ENCODE peak calls at places on chromosomes 11 and 22, in ten cellular contexts. L is psoas muscle; Q is body of pancreas; E is heart right ventricle; O is pancreas; A is brain microvascular endothelial cell; W is thoracic aorta; K is kidney epithelial cell; B is tibial nerve; M is effector memory CD4-positive, alpha-beta T cell. S is an unnamed sample.

GRCh38 chr22:24216541-24217209 is 28.2 kb downstream of the GGT5 start:
- DNase-seq in L (no peak), Q (no peak), E (no peak), O (no peak), A (no peak), W (no peak), K (no peak), B (no peak), M (no peak), S (no peak)

GRCh38 chr11:56543157-56543556 is at the start of gene OR5M11:
- DNase-seq in L (no peak), Q (no peak), E (no peak), O (no peak), A (no peak), W (no peak), K (no peak), B (no peak), M (no peak), S (no peak)

GRCh38 chr11:70127653-70128434 is 49.7 kb downstream of the ANO1 start:
- DNase-seq in L (no peak), Q (no peak), E (no peak), O (no peak), A (peak; percentile 21), W (no peak), K (no peak), B (no peak), M (no peak), S (no peak)

GRCh38 chr11:44446341-44446712 is 119.1 kb upstream of the CD82 start:
- DNase-seq in L (no peak), Q (no peak), E (no peak), O (no peak), A (no peak), W (no peak), K (no peak), B (no peak), M (no peak), S (no peak)

GRCh38 chr11:12286606-12287005 is 90.8 kb upstream of the PARVA start:
- DNase-seq in L (no peak), Q (no peak), E (no peak), O (no peak), A (no peak), W (no peak), K (no peak), B (no peak), M (no peak), S (no peak)

GRCh38 chr22:41177626-41178424 is 27.3 kb upstream of the L3MBTL2 start:
- DNase-seq in L (peak; percentile 23), Q (no peak), E (no peak), O (no peak), A (no peak), W (no peak), K (no peak), B (no peak), M (no peak), S (no peak)

GRCh38 chr11:112113539-112114457 is 27.1 kb downstream of the SDHD start:
- DNase-seq in L (no peak), Q (no peak), E (no peak), O (no peak), A (peak; percentile 31), W (no peak), K (peak; percentile 21), B (no peak), M (no peak), S (no peak)

GRCh38 chr22:25960375-25960774 is 208.9 kb upstream of the SEZ6L start:
- DNase-seq in L (no peak), Q (no peak), E (no peak), O (no peak), A (no peak), W (no peak), K (no peak), B (no peak), M (no peak), S (no peak)

GRCh38 chr22:21927174-21927823 is 25.3 kb downstream of the PPM1F start:
- DNase-seq in L (no peak), Q (no peak), E (no peak), O (no peak), A (no peak), W (no peak), K (no peak), B (no peak), M (no peak), S (no peak)

GRCh38 chr11:116517077-116517476 is 255.7 kb downstream of the BUD13 start:
- DNase-seq in L (no peak), Q (no peak), E (no peak), O (no peak), A (no peak), W (no peak), K (no peak), B (no peak), M (no peak), S (no peak)

GRCh38 chr11:5178046-5178837 is 22.2 kb downstream of the OR51V1 start:
- DNase-seq in L (no peak), Q (no peak), E (no peak), O (no peak), A (no peak), W (no peak), K (no peak), B (no peak), M (no peak), S (no peak)

GRCh38 chr22:49291169-49291568 is 536.5 kb downstream of the BRD1 start:
- DNase-seq in L (no peak), Q (no peak), E (no peak), O (no peak), A (no peak), W (no peak), K (no peak), B (no peak), M (no peak), S (no peak)

GRCh38 chr22:44031111-44031963 is 7.2 kb downstream of the PARVB start:
- DNase-seq in L (no peak), Q (no peak), E (no peak), O (no peak), A (no peak), W (no peak), K (no peak), B (no peak), M (no peak), S (no peak)

GRCh38 chr11:125874556-125875124 is 12.8 kb upstream of the HYLS1 start:
- DNase-seq in L (no peak), Q (peak; percentile 58), E (no peak), O (peak; percentile 58), A (peak; percentile 71), W (no peak), K (no peak), B (no peak), M (no peak), S (no peak)

GRCh38 chr11:63937713-63938480 is 905 bp upstream of the NAA40 start:
- DNase-seq in L (no peak), Q (peak; percentile 35), E (no peak), O (no peak), A (no peak), W (no peak), K (no peak), B (no peak), M (no peak), S (no peak)

GRCh38 chr11:93773601-93774200 is 10.4 kb upstream of the MED17 start:
- DNase-seq in L (no peak), Q (no peak), E (no peak), O (no peak), A (no peak), W (no peak), K (no peak), B (no peak), M (no peak), S (no peak)

GRCh38 chr11:93772123-93772522 is 12.0 kb upstream of the MED17 start:
- DNase-seq in L (no peak), Q (no peak), E (no peak), O (no peak), A (no peak), W (no peak), K (no peak), B (no peak), M (no peak), S (no peak)

GRCh38 chr11:93775289-93775688 is 8.8 kb upstream of the MED17 start:
- DNase-seq in L (no peak), Q (no peak), E (no peak), O (no peak), A (peak; percentile 32), W (no peak), K (no peak), B (no peak), M (no peak), S (no peak)

GRCh38 chr11:93770160-93770559 is 13.9 kb upstream of the MED17 start:
- DNase-seq in L (no peak), Q (no peak), E (no peak), O (no peak), A (no peak), W (no peak), K (no peak), B (no peak), M (no peak), S (no peak)

GRCh38 chr11:93773045-93773477 is 11.0 kb upstream of the MED17 start:
- DNase-seq in L (no peak), Q (no peak), E (no peak), O (no peak), A (no peak), W (no peak), K (no peak), B (no peak), M (no peak), S (no peak)
- H3K27me3 ChIP-seq in L (no peaks in the 10 kb centered on the region), Q (no peaks in the 10 kb centered on the region), E (no peaks in the 10 kb centered on the region), O (no peaks in the 10 kb centered on the region), A (no peaks in the 10 kb centered on the region), W (no peaks in the 10 kb centered on the region), K (no peaks in the 10 kb centered on the region), B (no peaks in the 10 kb centered on the region), M (no peaks in the 10 kb centered on the region), S (no peaks in the 10 kb centered on the region)

GRCh38 chr11:78390809-78391208 is 26.8 kb downstream of the GAB2 start:
- DNase-seq in L (no peak), Q (no peak), E (no peak), O (no peak), A (no peak), W (no peak), K (no peak), B (no peak), M (no peak), S (no peak)
- H3K4me3 ChIP-seq in L (no peak overlapping the region), Q (no peak overlapping the region), E (no peak overlapping the region), O (no peak overlapping the region), A (no peak overlapping the region), W (no peak overlapping the region), K (no peak overlapping the region), B (no peak overlapping the region), M (no peak overlapping the region), S (no peak overlapping the region)

GRCh38 chr11:124870430-124870829 is 5.2 kb downstream of the ROBO3 start:
- DNase-seq in L (no peak), Q (no peak), E (no peak), O (no peak), A (no peak), W (no peak), K (no peak), B (no peak), M (no peak), S (no peak)
- H3K27me3 ChIP-seq in L (peaks cover 79% of the 10 kb centered on the region), Q (no peaks in the 10 kb centered on the region), E (peaks cover 86% of the 10 kb centered on the region), O (no peaks in the 10 kb centered on the region), A (peaks cover 59% of the 10 kb centered on the region), W (peaks cover 6% of the 10 kb centered on the region), K (peaks cover 78% of the 10 kb centered on the region), B (peaks cover 89% of the 10 kb centered on the region), M (peaks cover 45% of the 10 kb centered on the region), S (peaks cover 62% of the 10 kb centered on the region)

DNA sequence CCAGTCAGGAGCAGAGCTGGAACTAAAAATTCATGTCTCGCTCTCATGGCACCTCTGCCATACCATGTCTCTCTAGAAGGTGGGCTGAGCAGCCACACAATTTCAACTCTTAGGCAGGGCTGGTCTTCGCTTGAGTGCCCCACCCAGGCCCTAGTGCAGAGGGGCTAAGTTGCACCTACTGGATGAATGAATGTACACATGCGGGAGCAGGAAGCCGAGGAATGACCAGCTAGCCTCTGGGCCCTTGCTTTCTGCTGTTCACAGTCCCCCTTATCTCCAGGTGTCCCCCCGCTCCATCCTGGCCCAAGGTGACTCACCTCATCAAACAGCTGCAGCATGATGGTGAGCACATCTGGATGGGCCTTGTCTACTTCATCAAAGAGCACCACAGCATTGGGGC is 57.5 kb upstream of the PHOX2A start:
- DNase-seq in L (no peak), Q (no peak), E (no peak), O (no peak), A (no peak), W (no peak), K (no peak), B (no peak), M (no peak), S (no peak)
- H3K4me3 ChIP-seq in L (no peak overlapping the region), Q (no peak overlapping the region), E (no peak overlapping the region), O (no peak overlapping the region), A (no peak overlapping the region), W (no peak overlapping the region), K (no peak overlapping the region), B (no peak overlapping the region), M (no peak overlapping the region), S (no peak overlapping the region)

S was measured in BJ.